ENCODE peak calls at places on chromosome X, in five cellular contexts. T, E, R, M and Z are unnamed samples.

GRCh38 chrX:154748712-154749339 is 2.1 kb downstream of the GAB3 start:
- DNase-seq in T (no peak), E (peak; percentile 38), R (no peak), M (peak; percentile 43), Z (peak; percentile 45)

GRCh38 chrX:100264200-100264599 is 145.9 kb downstream of the PCDH19 start:
- DNase-seq in T (no peak), E (no peak), R (no peak), M (no peak), Z (no peak)

GRCh38 chrX:96183843-96184242 is 500.8 kb upstream of the DIAPH2 start:
- DNase-seq in T (no peak), E (no peak), R (no peak), M (no peak), Z (no peak)

GRCh38 chrX:113868169-113868568 is 715.7 kb upstream of the HTR2C start:
- DNase-seq in T (no peak), E (no peak), R (no peak), M (no peak), Z (no peak)

GRCh38 chrX:110944793-110945466 is 149.3 kb upstream of the CHRDL1 start:
- DNase-seq in T (peak; percentile 29), E (no peak), R (peak; percentile 50), M (no peak), Z (no peak)

GRCh38 chrX:85992811-85993229 is 54.5 kb downstream of the CHM start:
- DNase-seq in T (no peak), E (no peak), R (peak; percentile 42), M (no peak), Z (peak; percentile 9)

GRCh38 chrX:32408389-32408788 is 803.0 kb downstream of the DMD start:
- DNase-seq in T (no peak), E (peak; percentile 62), R (no peak), M (no peak), Z (no peak)

GRCh38 chrX:96004386-96004785 is 680.3 kb upstream of the DIAPH2 start:
- DNase-seq in T (no peak), E (no peak), R (peak; percentile 44), M (no peak), Z (peak; percentile 19)

GRCh38 chrX:31588355-31588754 is 516.5 kb upstream of the FTHL17 start:
- DNase-seq in T (no peak), E (no peak), R (no peak), M (no peak), Z (no peak)

GRCh38 chrX:134671207-134671750 is 13.0 kb upstream of the PLAC1 start:
- DNase-seq in T (no peak), E (no peak), R (no peak), M (no peak), Z (no peak)

GRCh38 chrX:153818571-153819397 is 11.6 kb downstream of the PDZD4 start:
- DNase-seq in T (no peak), E (no peak), R (no peak), M (no peak), Z (no peak)

GRCh38 chrX:574830-575229 is 55.8 kb upstream of the SHOX start:
- DNase-seq in T (no peak), E (no peak), R (no peak), M (no peak), Z (no peak)

GRCh38 chrX:46260502-46260901 is 284.7 kb downstream of the ZNF674 start:
- DNase-seq in T (no peak), E (no peak), R (peak; percentile 34), M (no peak), Z (peak; percentile 69)

GRCh38 chrX:40864972-40865371 is 129.6 kb upstream of the MED14 start:
- DNase-seq in T (no peak), E (no peak), R (peak; percentile 89), M (no peak), Z (no peak)

GRCh38 chrX:1700757-1701156 is 85.9 kb downstream of the ASMT start:
- DNase-seq in T (no peak), E (no peak), R (no peak), M (no peak), Z (no peak)

GRCh38 chrX:47311857-47312774 is 58.3 kb upstream of the ZNF157 start:
- DNase-seq in T (peak; percentile 32), E (peak; percentile 48), R (peak; percentile 46), M (no peak), Z (peak; percentile 35)

GRCh38 chrX:29652484-29652883 is 562.9 kb upstream of the MAGEB2 start:
- DNase-seq in T (no peak), E (no peak), R (peak; percentile 86), M (no peak), Z (no peak)

GRCh38 chrX:118751950-118752783 is 24.8 kb downstream of the IL13RA1 start:
- DNase-seq in T (no peak), E (no peak), R (no peak), M (no peak), Z (no peak)

GRCh38 chrX:112819013-112819635 is 21.5 kb downstream of the AMOT start:
- DNase-seq in T (no peak), E (no peak), R (peak; percentile 89), M (no peak), Z (no peak)

GRCh38 chrX:36480441-36480990 is 527.6 kb upstream of the FAM47C start:
- DNase-seq in T (no peak), E (no peak), R (no peak), M (no peak), Z (no peak)

GRCh38 chrX:44742480-44743155 is 101.2 kb upstream of the DUSP21 start:
- DNase-seq in T (no peak), E (no peak), R (no peak), M (no peak), Z (no peak)

GRCh38 chrX:150762258-150762867 is 69.2 kb downstream of the MTMR1 start:
- DNase-seq in T (no peak), E (no peak), R (no peak), M (no peak), Z (no peak)

GRCh38 chrX:150763303-150763797 is 70.2 kb downstream of the MTMR1 start:
- DNase-seq in T (no peak), E (no peak), R (no peak), M (no peak), Z (no peak)

GRCh38 chrX:150759568-150760416 is 66.6 kb downstream of the MTMR1 start:
- DNase-seq in T (no peak), E (no peak), R (no peak), M (no peak), Z (no peak)

GRCh38 chrX:150761819-150762216 is 68.6 kb downstream of the MTMR1 start:
- DNase-seq in T (no peak), E (no peak), R (no peak), M (no peak), Z (no peak)

DNA sequence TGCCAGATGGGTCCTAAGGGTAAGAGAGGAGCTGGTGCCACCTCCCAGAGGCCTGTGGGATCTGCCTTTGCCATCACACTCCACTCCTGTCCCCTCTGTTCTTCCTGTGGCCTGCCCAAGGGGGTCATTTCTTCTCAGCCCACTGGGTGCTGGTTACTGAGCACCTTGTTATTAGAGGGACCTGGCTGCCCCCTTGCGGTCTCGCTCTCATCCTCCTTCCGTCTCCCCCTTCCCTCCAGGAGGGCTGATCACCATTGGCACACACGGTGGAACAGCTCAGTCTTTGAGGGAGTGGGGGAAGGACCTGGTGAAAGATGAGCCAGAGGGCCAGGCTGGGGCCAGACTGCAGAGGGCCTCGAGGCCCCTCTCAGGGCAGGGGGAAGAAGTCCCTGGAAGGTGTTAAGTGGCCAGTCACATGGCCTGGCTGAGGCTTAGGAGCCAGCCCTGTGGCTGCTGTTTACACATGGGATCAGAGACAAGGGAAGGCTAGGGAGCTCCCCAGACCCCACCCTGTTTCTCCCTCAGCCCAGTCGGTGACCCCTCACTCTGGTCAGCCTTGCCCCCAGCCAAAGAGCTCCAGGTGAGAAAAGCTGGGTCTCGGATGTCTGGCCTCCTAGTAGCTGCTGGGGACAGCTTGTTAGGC is 68.1 kb downstream of the MTMR1 start:
- DNase-seq in T (no peak), E (no peak), R (no peak), M (no peak), Z (no peak)
- TF ChIP-seq CTCF in T (no peak), E (no peak), R (no peak), M (no peak), Z (no peak)

GRCh38 chrX:65532016-65532415 is 2.6 kb downstream of the LAS1L start:
- DNase-seq in T (no peak), E (no peak), R (no peak), M (no peak), Z (no peak)
- H3K27ac ChIP-seq in T (no peak overlapping the region), E (no peak overlapping the region), R (no peak overlapping the region), M (no peak overlapping the region), Z (no peak overlapping the region)

GRCh38 chrX:26778320-26778888 is 562.4 kb downstream of the MAGEB5 start:
- DNase-seq in T (no peak), E (peak; percentile 19), R (no peak), M (no peak), Z (no peak)
- TF ChIP-seq CTCF in T (peak; percentile 24), E (peak; percentile 79), R (no peak), M (no peak), Z (no peak)

DNA sequence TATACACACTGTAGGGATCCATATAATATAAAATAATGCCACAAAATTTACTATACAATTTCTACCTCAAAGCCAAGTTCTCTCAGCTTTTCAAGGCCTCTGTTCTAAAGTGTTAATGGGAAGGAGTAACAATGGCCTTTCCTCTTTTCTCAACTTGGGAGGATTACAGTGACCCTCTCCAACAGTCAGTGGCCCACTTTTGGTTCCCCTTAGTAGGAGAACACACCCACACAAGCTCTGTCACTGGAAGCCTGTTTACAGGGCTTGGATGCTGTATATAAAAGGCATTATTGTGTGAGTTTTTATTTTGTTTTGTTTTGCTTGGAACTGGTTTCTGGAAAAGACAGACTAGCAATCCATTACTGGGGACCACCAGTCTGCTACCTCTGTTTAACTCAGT is 1.8 kb downstream of the ARHGEF6 start:
- DNase-seq in T (no peak), E (no peak), R (no peak), M (no peak), Z (no peak)
- H3K27ac ChIP-seq in T (no peak overlapping the region), E (peak overlapping the region; percentile 89), R (no peak overlapping the region), M (no peak overlapping the region), Z (no peak overlapping the region)

DNA sequence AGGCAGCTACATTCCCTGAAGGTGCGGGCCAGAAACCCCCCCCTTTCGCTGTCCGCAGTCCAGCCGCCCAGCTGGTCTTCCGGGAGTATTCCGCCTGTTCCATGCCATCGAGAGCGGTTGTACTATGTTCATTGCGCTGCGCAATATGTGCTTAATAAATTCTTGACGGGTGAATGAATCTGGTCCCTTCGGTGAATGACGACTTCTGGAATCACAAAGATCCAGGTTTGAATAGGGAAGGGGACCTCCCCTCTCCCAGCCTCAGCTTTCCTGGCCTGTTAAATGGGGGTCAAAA is 777 bp upstream of the TFE3 start:
- DNase-seq in T (no peak), E (no peak), R (no peak), M (no peak), Z (no peak)
- TF ChIP-seq CTCF in T (no peak), E (no peak), R (no peak), M (no peak), Z (no peak)

GRCh38 chrX:115584715-115585114 is 23.7 kb downstream of the PLS3 start:
- DNase-seq in T (no peak), E (no peak), R (peak; percentile 47), M (no peak), Z (no peak)
- H3K27ac ChIP-seq in T (peak overlapping the region; percentile 2), E (no peak overlapping the region), R (peak overlapping the region; percentile 63), M (no peak overlapping the region), Z (no peak overlapping the region)

GRCh38 chrX:33726281-33727160 is 405.6 kb downstream of the FAM47A start:
- DNase-seq in T (peak; percentile 32), E (no peak), R (no peak), M (peak; percentile 20), Z (no peak)
- TF ChIP-seq CTCF in T (no peak), E (no peak), R (no peak), M (no peak), Z (no peak)